ENCODE peak calls at places on chromosomes 4 and X, in ten cellular contexts. J, G, W, A, S, I, Y, P, L and X are unnamed samples.

GRCh38 chr4:150619032-150619431 is 37.1 kb downstream of the MAB21L2 start:
- DNase-seq in J (no peak), G (no peak), W (no peak), A (no peak), S (no peak), I (no peak), Y (no peak), P (no peak), L (no peak), X (no peak)

GRCh38 chr4:152342293-152342692 is 193.6 kb downstream of the FBXW7 start:
- DNase-seq in J (no peak), G (peak; percentile 37), W (no peak), A (no peak), S (no peak), I (no peak), Y (no peak), P (no peak), L (no peak), X (no peak)

GRCh38 chr4:110678517-110678916 is 55.6 kb upstream of the PITX2 start:
- DNase-seq in J (no peak), G (no peak), W (no peak), A (no peak), S (no peak), I (no peak), Y (no peak), P (no peak), L (no peak), X (no peak)

GRCh38 chrX:123184858-123185251 is 777 bp downstream of the GRIA3 start:
- DNase-seq in J (no peak), G (no peak), W (no peak), A (peak; percentile 27), S (no peak), I (no peak), Y (no peak), P (no peak), L (no peak), X (no peak)

GRCh38 chr4:37835806-37836205 is 9.3 kb downstream of the PGM2 start:
- DNase-seq in J (no peak), G (no peak), W (no peak), A (no peak), S (no peak), I (no peak), Y (no peak), P (no peak), L (no peak), X (no peak)

GRCh38 chrX:119826399-119826959 is 26.3 kb downstream of the UPF3B start:
- DNase-seq in J (no peak), G (peak; percentile 11), W (no peak), A (no peak), S (no peak), I (no peak), Y (no peak), P (no peak), L (peak; percentile 32), X (no peak)

GRCh38 chr4:84870398-84871163 is 95.9 kb downstream of the WDFY3 start:
- DNase-seq in J (no peak), G (peak; percentile 21), W (no peak), A (no peak), S (no peak), I (no peak), Y (no peak), P (peak; percentile 11), L (no peak), X (no peak)

GRCh38 chrX:121831601-121832000 is 784.2 kb downstream of the GLUD2 start:
- DNase-seq in J (no peak), G (no peak), W (no peak), A (no peak), S (no peak), I (no peak), Y (no peak), P (peak; percentile 6), L (no peak), X (no peak)

GRCh38 chr4:4854649-4855292 is 4.7 kb upstream of the MSX1 start:
- DNase-seq in J (no peak), G (no peak), W (no peak), A (no peak), S (no peak), I (no peak), Y (no peak), P (no peak), L (no peak), X (no peak)

GRCh38 chr4:75892508-75892907 is 9.7 kb downstream of the PPEF2 start:
- DNase-seq in J (no peak), G (no peak), W (no peak), A (no peak), S (no peak), I (no peak), Y (no peak), P (no peak), L (peak; percentile 5), X (no peak)